ENCODE peak calls at places on chromosomes 7 and 10, in four cellular contexts. B is GM23248, P is MM.1S, O is colonic mucosa. U is an unnamed sample.

GRCh38 chr7:151745090-151745638 is 131.8 kb downstream of the PRKAG2 start:
- DNase-seq in B (peak; percentile 98), P (no peak), O (peak; percentile 83), U (peak; percentile 89)

GRCh38 chr10:101933976-101934375 is 90.4 kb upstream of the KCNIP2 start:
- DNase-seq in P (no peak), B (no peak), O (no peak), U (no peak)

GRCh38 chr7:82740246-82740848 is 296.8 kb upstream of the CACNA2D1 start:
- DNase-seq in O (peak; percentile 31), P (peak; percentile 65), B (peak; percentile 81), U (peak; percentile 34)

GRCh38 chr7:4074407-4074806 is 607.7 kb upstream of the FOXK1 start:
- DNase-seq in O (no peak), P (no peak), B (no peak), U (no peak)

GRCh38 chr10:93816123-93816747 is 58.5 kb downstream of the LGI1 start:
- DNase-seq in P (peak; percentile 63), B (peak; percentile 84), O (peak; percentile 71), U (peak; percentile 45)

GRCh38 chr10:62047960-62048383 is 146.5 kb downstream of the ARID5B start:
- DNase-seq in B (peak; percentile 73), P (peak; percentile 59), O (peak; percentile 50), U (no peak)

GRCh38 chr7:29170781-29171180 is 23.8 kb upstream of the CHN2 start:
- DNase-seq in O (no peak), B (no peak), P (no peak), U (no peak)

GRCh38 chr10:78981970-78982281 is 86.8 kb upstream of the ZMIZ1 start:
- DNase-seq in O (no peak), P (no peak), B (no peak), U (no peak)

GRCh38 chr7:757741-758163 is 30.7 kb upstream of the PRKAR1B start:
- DNase-seq in O (no peak), B (no peak), P (no peak), U (no peak)
- H3K9ac ChIP-seq in O (no peak overlapping the region), B (no peak overlapping the region), P (no peak overlapping the region), U (no peak overlapping the region)

DNA sequence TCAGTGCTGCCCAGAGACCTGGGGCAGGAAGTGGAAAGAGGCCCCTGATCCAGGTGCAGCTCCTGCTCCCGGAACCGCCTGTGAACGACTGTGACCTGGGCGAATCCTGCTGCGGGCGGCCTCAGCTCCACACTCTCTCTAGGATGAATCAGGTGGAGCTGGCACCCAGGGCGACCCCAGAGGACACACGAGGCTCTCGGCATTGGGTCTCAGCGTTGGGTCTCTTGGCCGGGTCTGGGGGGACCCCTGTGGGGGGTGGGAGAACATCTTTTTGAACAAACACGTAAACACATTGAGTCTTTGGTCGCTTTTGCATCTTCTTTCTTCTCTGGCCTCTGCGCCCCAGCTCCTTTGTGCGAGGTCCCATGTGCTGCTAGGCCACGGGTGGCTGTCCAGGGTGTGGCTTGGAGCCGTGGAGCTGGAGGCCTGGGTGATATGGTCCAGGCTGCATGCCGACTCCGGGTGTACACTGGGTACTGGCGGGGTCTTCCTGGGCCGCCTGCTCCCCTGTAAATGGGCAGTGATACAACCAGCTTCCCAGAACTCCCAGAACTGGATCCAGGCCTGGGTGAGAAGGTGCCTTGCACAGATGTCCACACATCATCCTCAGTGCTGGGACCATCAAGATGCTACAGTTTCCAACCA is 435.8 kb downstream of the DNAJB6 start:
- DNase-seq in O (no peak), B (no peak), P (no peak), U (no peak)
- H3K9me3 ChIP-seq in O (no peaks in the 10 kb centered on the region), B (no peaks in the 10 kb centered on the region), P (no peaks in the 10 kb centered on the region), U (peaks cover 11% of the 10 kb centered on the region)

GRCh38 chr7:51230324-51230625 is 86.3 kb downstream of the COBL start:
- DNase-seq in O (no peak), P (no peak), B (no peak), U (no peak)

GRCh38 chr7:51229620-51230323 is 86.8 kb downstream of the COBL start:
- DNase-seq in P (no peak), O (no peak), B (no peak), U (no peak)

GRCh38 chr7:51228386-51228958 is 88.1 kb downstream of the COBL start:
- DNase-seq in B (no peak), P (no peak), O (no peak), U (no peak)

GRCh38 chr7:51227861-51228260 is 88.7 kb downstream of the COBL start:
- DNase-seq in P (no peak), O (no peak), B (no peak), U (no peak)

DNA sequence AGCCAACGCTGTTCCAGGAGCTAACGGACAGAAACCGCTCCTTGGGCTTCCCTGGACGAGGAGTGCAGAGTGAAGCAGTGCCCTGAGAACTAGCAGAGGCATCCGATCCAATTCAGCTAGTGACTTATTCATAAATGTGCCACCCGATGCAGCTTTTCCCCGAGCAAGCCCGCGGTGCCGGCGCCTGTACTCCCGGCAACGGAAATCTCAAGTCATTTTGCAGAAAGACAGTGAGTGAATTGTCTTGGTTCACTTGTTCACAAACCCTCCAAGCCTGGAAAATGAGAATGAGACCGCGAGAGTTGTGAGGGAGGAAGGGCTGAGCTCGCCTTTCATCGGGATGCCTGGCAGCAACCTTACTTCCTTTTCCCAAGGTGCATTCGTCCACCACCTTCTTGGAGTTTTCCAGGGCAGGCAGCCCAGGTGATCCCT is 87.5 kb downstream of the COBL start:
- DNase-seq in B (no peak), O (no peak), P (no peak), U (no peak)
- H3K9ac ChIP-seq in B (no peak overlapping the region), O (no peak overlapping the region), P (no peak overlapping the region), U (no peak overlapping the region)

GRCh38 chr7:153523320-153524015 is 528.7 kb upstream of the DPP6 start:
- DNase-seq in O (no peak), B (no peak), P (no peak), U (no peak)
- H3K9me3 ChIP-seq in O (no peaks in the 10 kb centered on the region), B (no peaks in the 10 kb centered on the region), P (no peaks in the 10 kb centered on the region), U (no peaks in the 10 kb centered on the region)

GRCh38 chr7:51142741-51143390 is 173.7 kb downstream of the COBL start:
- DNase-seq in B (no peak), P (no peak), O (no peak), U (no peak)

GRCh38 chr7:51141451-51141971 is 175.1 kb downstream of the COBL start:
- DNase-seq in O (no peak), P (peak; percentile 11), B (peak; percentile 77), U (no peak)

GRCh38 chr7:51140203-51140938 is 176.2 kb downstream of the COBL start:
- DNase-seq in P (no peak), B (no peak), O (no peak), U (no peak)

GRCh38 chr7:51146816-51147586 is 169.6 kb downstream of the COBL start:
- DNase-seq in B (no peak), O (no peak), P (no peak), U (no peak)

DNA sequence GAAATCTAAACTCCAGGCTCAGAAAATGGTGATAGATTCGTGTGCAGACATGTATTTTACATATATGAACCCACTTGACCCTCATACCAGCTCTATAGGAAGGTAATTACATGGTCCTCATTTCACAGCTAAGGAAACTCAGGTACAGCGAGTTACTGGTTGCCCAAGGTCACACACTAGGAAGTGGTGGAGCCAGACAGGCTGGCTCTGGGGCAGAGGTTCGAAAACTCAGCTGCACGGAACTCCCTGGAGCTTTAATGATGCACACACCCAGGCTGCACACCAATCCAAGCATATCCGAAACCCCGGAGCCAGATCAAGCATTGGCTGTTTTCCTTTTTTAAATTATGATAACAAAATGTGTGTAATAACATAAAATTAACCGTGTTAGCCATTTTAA is 172.4 kb downstream of the COBL start:
- DNase-seq in B (no peak), P (no peak), O (peak; percentile 38), U (no peak)
- H3K9ac ChIP-seq in B (no peak overlapping the region), P (no peak overlapping the region), O (no peak overlapping the region), U (no peak overlapping the region)

GRCh38 chr10:90701428-90701827 is 156.4 kb downstream of the HTR7 start:
- DNase-seq in B (no peak), O (no peak), P (no peak), U (no peak)

GRCh38 chr10:90695915-90696676 is 161.7 kb downstream of the HTR7 start:
- DNase-seq in B (no peak), O (no peak), P (no peak), U (no peak)
- H3K9me3 ChIP-seq in B (no peaks in the 10 kb centered on the region), O (no peaks in the 10 kb centered on the region), P (no peaks in the 10 kb centered on the region), U (no peaks in the 10 kb centered on the region)

DNA sequence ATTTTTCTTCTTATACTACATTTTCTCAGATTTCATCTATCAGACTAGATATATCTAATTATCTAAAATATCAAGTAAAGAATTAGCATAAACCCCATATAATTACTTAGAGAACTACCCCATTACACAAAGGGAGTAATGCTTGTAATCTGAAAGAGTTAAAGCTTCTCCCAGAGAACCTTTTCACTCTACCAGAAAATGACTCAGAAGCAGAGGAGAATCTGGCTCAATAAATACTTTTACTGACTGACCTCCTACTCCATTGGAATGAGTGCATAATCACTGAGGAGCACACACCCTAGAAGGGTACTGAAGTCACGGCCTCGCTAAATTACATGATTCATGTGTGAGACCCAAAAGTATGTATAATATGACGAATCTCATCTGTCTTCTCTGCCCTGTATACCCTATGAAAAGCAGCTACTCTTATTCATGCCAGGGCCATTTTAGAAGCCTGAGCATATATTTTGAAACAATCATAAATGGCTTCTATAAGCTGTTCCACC is 32.8 kb downstream of the DNMBP start:
- DNase-seq in B (peak; percentile 97), O (no peak), P (no peak), U (peak; percentile 99)
- H3K9ac ChIP-seq in B (peak overlapping the region; percentile 72), O (no peak overlapping the region), P (no peak overlapping the region), U (peak overlapping the region; percentile 71)

GRCh38 chr10:131820626-131821025 is 80.2 kb upstream of the PPP2R2D start:
- DNase-seq in O (peak; percentile 7), P (no peak), B (no peak), U (no peak)
- H3K9me3 ChIP-seq in O (no peaks in the 10 kb centered on the region), P (no peaks in the 10 kb centered on the region), B (no peaks in the 10 kb centered on the region), U (peaks cover 5% of the 10 kb centered on the region)

DNA sequence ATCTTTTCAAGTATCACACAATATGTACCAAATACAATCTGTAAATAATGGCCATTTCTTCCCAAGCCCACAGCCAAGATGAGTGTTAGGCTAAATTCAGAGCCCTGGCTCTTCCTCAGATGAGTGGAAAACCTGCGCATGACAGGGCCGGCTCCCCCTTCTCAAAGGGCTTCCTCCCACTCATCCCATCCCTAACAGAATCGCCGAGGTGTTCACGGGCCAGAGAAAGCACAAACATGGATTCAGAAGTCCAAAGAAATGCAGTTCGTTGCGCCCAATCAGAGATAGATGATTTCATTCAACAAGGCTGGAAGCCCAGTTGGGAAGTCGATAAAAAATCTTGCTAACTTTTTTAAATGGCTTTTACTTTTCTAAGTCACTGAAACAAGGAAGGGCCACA is 121.8 kb downstream of the UBE2H start:
- DNase-seq in P (no peak), O (no peak), B (no peak), U (peak; percentile 51)
- H3K9ac ChIP-seq in P (no peak overlapping the region), O (no peak overlapping the region), B (peak overlapping the region; percentile 73), U (peak overlapping the region; percentile 69)

GRCh38 chr10:38146579-38147333 is 52.6 kb downstream of the ZNF37A start:
- DNase-seq in P (peak; percentile 36), B (no peak), O (no peak), U (no peak)

GRCh38 chr10:38147686-38148085 is 53.5 kb downstream of the ZNF37A start:
- DNase-seq in P (no peak), B (no peak), O (no peak), U (no peak)

GRCh38 chr10:38143587-38143986 is 49.5 kb downstream of the ZNF37A start:
- DNase-seq in P (no peak), O (no peak), B (peak; percentile 35), U (no peak)
- H3K9me3 ChIP-seq in P (no peaks in the 10 kb centered on the region), O (no peaks in the 10 kb centered on the region), B (no peaks in the 10 kb centered on the region), U (peaks cover 3% of the 10 kb centered on the region)